ENCODE peak calls at places on chromosomes 1 and 21, in seven cellular contexts. R is spleen, Y is breast epithelium, Q is uterus, F is esophagus squamous epithelium, G is body of pancreas, B is heart left ventricle. U is an unnamed sample. For H3K27me3, the result is how much of the 10 kb centered on the place peaks cover.

GRCh38 chr1:17549384-17549783 is 9.9 kb downstream of the ARHGEF10L start:
- DNase-seq in R (no peak), F (no peak), Q (no peak), G (no peak), B (no peak), Y (no peak), U (no peak)

GRCh38 chr21:37008705-37009104 is 2.2 kb downstream of the RIPPLY3 start:
- DNase-seq in G (no peak), R (no peak), B (no peak), F (no peak), Y (no peak), Q (no peak), U (peak)

GRCh38 chr1:225543350-225543749 is 109.6 kb downstream of the ENAH start:
- DNase-seq in B (no peak), R (no peak), Y (no peak), F (no peak), G (no peak), Q (no peak), U (no peak)

GRCh38 chr21:35046223-35046690 is 2.8 kb downstream of the RUNX1 start:
- DNase-seq in B (no peak), Y (no peak), R (no peak), G (no peak), Q (no peak), F (no peak), U (no peak)

GRCh38 chr21:42313501-42313969 is 1.7 kb downstream of the TFF3 start:
- DNase-seq in Y (no peak), G (no peak), Q (no peak), B (no peak), F (no peak), R (no peak), U (no peak)

GRCh38 chr1:77605246-77606026 is 77.0 kb downstream of the ZZZ3 start:
- DNase-seq in R (no peak), Y (peak), F (no peak), B (peak), Q (peak), G (peak), U (no peak)

GRCh38 chr21:18614327-18614726 is 210.7 kb upstream of the TMPRSS15 start:
- DNase-seq in G (no peak), B (no peak), R (no peak), F (no peak), Y (no peak), Q (no peak), U (no peak)

GRCh38 chr1:154557939-154558609 is 388 bp downstream of the UBE2Q1 start:
- DNase-seq in Q (peak), G (peak), Y (peak), B (peak), F (no peak), R (peak), U (peak)

GRCh38 chr1:20120796-20121195 is 1.5 kb upstream of the PLA2G2D start:
- DNase-seq in R (no peak), B (no peak), Q (no peak), Y (no peak), F (no peak), G (no peak), U (no peak)

GRCh38 chr1:218408942-218409341 is 63.8 kb downstream of the TGFB2 start:
- DNase-seq in R (no peak), F (no peak), Y (no peak), Q (no peak), B (no peak), G (no peak), U (no peak)

GRCh38 chr1:17540255-17541001 is 930 bp downstream of the ARHGEF10L start:
- DNase-seq in G (no peak), Y (no peak), R (no peak), Q (peak), B (peak), F (no peak), U (no peak)

GRCh38 chr1:22553991-22554522 is 9.2 kb upstream of the EPHA8 start:
- DNase-seq in Y (no peak), G (no peak), F (no peak), B (no peak), R (no peak), Q (no peak), U (no peak)

GRCh38 chr1:121448851-121449250 is 264.1 kb downstream of the SRGAP2C start:
- DNase-seq in B (no peak), Y (no peak), G (no peak), F (no peak), R (no peak), Q (no peak), U (no peak)

GRCh38 chr1:206907304-206907991 is 10.2 kb downstream of the IL24 start:
- DNase-seq in Y (no peak), R (peak), G (peak), F (no peak), Q (no peak), B (no peak), U (no peak)

GRCh38 chr1:16944038-16944437 is 22.3 kb downstream of the CROCC start:
- DNase-seq in Q (no peak), F (no peak), G (no peak), Y (no peak), R (no peak), B (no peak), U (no peak)

GRCh38 chr1:15249032-15249601 is 2.1 kb downstream of the FHAD1 start:
- DNase-seq in Q (no peak), Y (no peak), B (no peak), R (no peak), F (no peak), G (no peak), U (no peak)

GRCh38 chr1:62687421-62687902 is 724 bp downstream of the DOCK7 start:
- DNase-seq in Q (peak), F (no peak), B (peak), R (no peak), G (no peak), Y (no peak), U (no peak)

GRCh38 chr1:2866415-2867086 is 65.1 kb upstream of the TTC34 start:
- DNase-seq in G (no peak), Y (no peak), Q (no peak), F (no peak), R (no peak), B (no peak), U (no peak)

GRCh38 chr1:194477908-194478307 is 1291.5 kb upstream of the B3GALT2 start:
- DNase-seq in B (no peak), G (no peak), F (no peak), Q (no peak), Y (no peak), R (no peak), U (no peak)

GRCh38 chr1:96845464-96845863 is 123.9 kb downstream of the PTBP2 start:
- DNase-seq in R (peak), Q (no peak), G (peak), Y (no peak), B (no peak), F (no peak), U (peak)

GRCh38 chr1:172581779-172582178 is 48.8 kb downstream of the SUCO start:
- DNase-seq in B (no peak), R (no peak), Y (no peak), Q (no peak), G (no peak), F (no peak), U (no peak)

GRCh38 chr1:10635992-10636391 is 160.5 kb downstream of the CASZ1 start:
- DNase-seq in G (no peak), Y (peak), B (peak), R (no peak), F (no peak), Q (no peak), U (peak)

GRCh38 chr1:7528386-7529031 is 242.6 kb upstream of the VAMP3 start:
- DNase-seq in G (no peak), F (no peak), Q (no peak), R (peak), Y (no peak), B (peak), U (no peak)

GRCh38 chr1:11529763-11530730 is 51.1 kb downstream of the DISP3 start:
- DNase-seq in B (no peak), G (no peak), Q (no peak), R (peak), Y (no peak), F (no peak), U (no peak)

GRCh38 chr1:181192277-181192676 is 103.8 kb downstream of the IER5 start:
- DNase-seq in F (no peak), Y (no peak), Q (no peak), B (no peak), G (no peak), R (no peak), U (no peak)

GRCh38 chr21:43864313-43864805 is 664 bp upstream of the AGPAT3 start:
- DNase-seq in Q (no peak), G (peak), Y (peak), B (peak), F (no peak), R (peak), U (peak)

GRCh38 chr1:16342331-16343062 is 9.8 kb downstream of the FBXO42 start:
- DNase-seq in R (no peak), F (no peak), G (no peak), Q (no peak), Y (no peak), B (no peak), U (no peak)

GRCh38 chr1:30029677-30030076 is 693.7 kb downstream of the MATN1 start:
- DNase-seq in F (no peak), G (no peak), Q (no peak), R (no peak), Y (no peak), B (no peak), U (no peak)

GRCh38 chr1:28891256-28891655 is 23.1 kb upstream of the EPB41 start:
- DNase-seq in R (no peak), Y (no peak), G (no peak), B (no peak), F (no peak), Q (no peak), U (no peak)

GRCh38 chr1:66250483-66250882 is 283.5 kb upstream of the SGIP1 start:
- DNase-seq in F (no peak), G (no peak), Y (no peak), R (no peak), Q (no peak), B (no peak), U (no peak)

GRCh38 chr1:43473463-43473862 is 19.7 kb upstream of the HYI start:
- DNase-seq in G (no peak), R (no peak), F (no peak), B (no peak), Q (no peak), Y (no peak), U (no peak)

GRCh38 chr21:38773108-38774061 is 32.3 kb upstream of the ETS2 start:
- DNase-seq in R (no peak), B (peak), F (no peak), G (no peak), Y (no peak), Q (no peak), U (no peak)

GRCh38 chr1:56031011-56031410 is 548.4 kb downstream of the PLPP3 start:
- DNase-seq in Y (no peak), G (no peak), Q (no peak), R (no peak), F (no peak), B (no peak), U (no peak)

GRCh38 chr1:192512426-192513125 is 63.0 kb upstream of the RGS1 start:
- DNase-seq in B (peak), G (no peak), Y (no peak), R (no peak), F (no peak), Q (no peak), U (no peak)

DNA sequence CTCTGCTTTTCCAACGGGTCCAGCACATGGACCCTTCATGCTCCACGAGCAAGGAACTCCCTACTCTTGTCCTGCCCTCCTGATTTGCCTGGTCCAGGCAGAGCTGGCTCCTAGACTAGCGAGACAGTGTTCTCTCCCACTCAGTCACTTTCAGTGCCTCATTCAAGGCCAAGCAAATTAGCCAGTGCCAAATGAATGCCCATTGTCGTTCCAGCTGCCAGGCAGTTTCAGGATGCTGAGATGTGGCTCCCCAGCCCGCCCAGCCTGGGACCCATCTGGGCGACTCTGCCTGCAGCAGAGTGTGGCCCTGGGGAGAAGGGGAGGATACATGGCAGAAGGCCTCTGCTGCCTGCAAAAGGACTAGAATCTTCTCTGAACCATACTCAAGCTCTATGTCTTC is 33.9 kb downstream of the CDCA8 start:
- DNase-seq in Y (no peak), R (no peak), F (no peak), Q (no peak), G (no peak), B (no peak), U (no peak)
- H3K27me3 ChIP-seq in Y (under half), R (under half), F (under half), Q (under half), G (under half), B (half or more), U (under half)

GRCh38 chr1:89953072-89953626 is 41.8 kb upstream of the ZNF326 start:
- DNase-seq in R (no peak), Q (peak), B (peak), G (no peak), Y (no peak), F (no peak), U (no peak)
- TF ChIP-seq CTCF in R (no peak), Q (no peak), B (peak), G (no peak), Y (no peak), F (no peak), U (no peak)

GRCh38 chr1:39926343-39926769 is 24.6 kb upstream of the MYCL start:
- DNase-seq in B (peak), Q (no peak), G (no peak), R (no peak), Y (peak), F (no peak), U (peak)
- TF ChIP-seq POLR2A in B (no peak), Q (no peak), G (no peak), R (no peak), Y (no peak), F (no peak), U (no peak)

GRCh38 chr1:228015276-228016180 is 8.7 kb downstream of the WNT3A start:
- DNase-seq in Q (peak), F (no peak), G (no peak), Y (no peak), R (peak), B (no peak), U (peak)

GRCh38 chr1:228012555-228012954 is 5.8 kb downstream of the WNT3A start:
- DNase-seq in Q (no peak), Y (no peak), F (no peak), R (peak), B (no peak), G (no peak), U (no peak)

GRCh38 chr1:228014235-228014930 is 7.6 kb downstream of the WNT3A start:
- DNase-seq in B (peak), Y (peak), Q (peak), G (peak), F (no peak), R (peak), U (peak)

GRCh38 chr1:228011721-228012311 is 5.0 kb downstream of the WNT3A start:
- DNase-seq in F (no peak), Y (peak), Q (peak), B (no peak), R (peak), G (peak), U (peak)

GRCh38 chr1:228013322-228014234 is 6.8 kb downstream of the WNT3A start:
- DNase-seq in Q (peak), F (no peak), B (no peak), Y (peak), R (peak), G (peak), U (peak)
- H3K27me3 ChIP-seq in Q (under half), F (under half), B (under half), Y (under half), R (under half), G (under half), U (under half)

GRCh38 chr1:44534771-44535170 is 129.7 kb downstream of the RNF220 start:
- DNase-seq in Y (no peak), B (no peak), G (no peak), F (no peak), R (no peak), Q (no peak), U (no peak)
- TF ChIP-seq CTCF in Y (no peak), B (no peak), G (no peak), F (no peak), R (no peak), Q (no peak), U (no peak)

DNA sequence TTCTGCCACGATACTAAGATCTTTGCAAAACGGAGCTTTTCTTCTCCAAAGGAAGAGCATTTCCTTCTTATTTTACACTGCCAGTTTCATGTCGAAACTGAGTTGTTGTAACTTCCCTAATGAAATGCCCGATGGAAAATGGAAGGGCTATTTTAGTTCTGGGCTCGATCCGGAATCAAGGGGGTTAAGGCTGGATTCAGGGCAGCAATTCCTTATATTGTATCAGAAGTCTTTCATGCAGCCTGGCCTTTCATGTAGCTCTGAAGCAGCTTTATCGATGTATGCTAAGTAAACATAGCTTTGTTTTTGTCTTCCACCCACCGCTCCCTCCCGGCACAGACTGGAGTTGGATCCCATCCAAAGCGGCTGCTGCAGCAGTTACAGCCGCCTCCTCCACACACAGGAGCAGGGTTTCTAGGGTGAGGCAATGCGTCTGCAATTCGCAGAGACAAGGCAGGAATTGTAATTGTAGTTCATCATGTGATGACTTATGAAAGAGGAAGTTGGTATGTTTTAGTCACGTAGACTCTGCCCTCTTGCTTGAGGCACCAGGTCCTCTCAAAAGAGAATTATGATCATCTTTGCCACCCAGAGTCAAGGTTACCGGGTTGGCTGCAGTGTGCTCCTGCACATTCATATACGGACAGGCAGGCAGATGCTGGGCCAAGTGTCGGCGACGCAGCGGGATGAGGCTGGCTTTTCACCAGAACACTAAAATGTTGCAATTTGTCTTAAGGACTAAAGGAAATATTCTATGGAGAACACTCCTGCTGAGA is 2.6 kb upstream of the IRF2BP2 start:
- DNase-seq in R (peak), Y (peak), G (peak), Q (peak), B (peak), F (peak), U (peak)
- TF ChIP-seq POLR2A in R (no peak), Y (no peak), G (peak), Q (peak), B (peak), F (peak), U (peak)

DNA sequence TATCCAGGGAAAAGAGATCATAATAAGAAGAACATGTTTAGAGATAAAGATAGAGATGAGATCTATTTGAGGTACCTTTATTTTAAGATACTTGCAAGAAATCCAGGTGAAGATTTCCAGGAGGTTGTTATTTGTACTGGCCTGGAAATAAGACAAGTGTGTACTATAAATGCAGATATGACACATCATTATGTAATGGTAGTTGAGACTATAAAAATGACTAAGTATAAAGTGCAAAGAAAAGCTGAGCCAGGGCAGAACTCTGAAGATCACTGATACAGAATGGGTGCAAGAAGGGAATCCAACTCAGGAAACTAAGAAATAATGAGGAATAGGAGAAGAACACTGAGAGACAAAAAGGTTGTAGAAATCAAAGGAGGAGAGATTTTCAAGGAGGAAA is 378.2 kb upstream of the PBX1 start:
- DNase-seq in G (no peak), B (no peak), Q (no peak), R (no peak), F (no peak), Y (no peak), U (no peak)
- H3K27me3 ChIP-seq in G (under half), B (under half), Q (under half), R (under half), F (under half), Y (under half), U (under half)

U was measured in upper lobe of left lung.